ENCODE peak calls at places on chromosomes 13 and 19, in nine cellular contexts. T is heart left ventricle; P is stimulated activated effector memory CD8-positive, alpha-beta T cell treated with anti-CD3 and anti-CD28 coated beads, Interleukin-12 subunit alpha, Interleukin-12 subunit beta, amount 100 ng/mL, for 72 hours; Z is C1 segment of cervical spinal cord; J is T1000; I is ELR; N is HCEC 1CT; H is NCI-H1417; Y is thoracic aorta. U is an unnamed sample.

GRCh38 chr19:32614916-32615315 is 33.9 kb downstream of the PDCD5 start:
- DNase-seq in P (no peak), T (no peak), H (no peak), Z (no peak), J (no peak), N (no peak), I (no peak), Y (no peak), U (no peak)

GRCh38 chr13:26377038-26377437 is 123.1 kb downstream of the CDK8 start:
- DNase-seq in I (peak; percentile 54), Y (no peak), J (no peak), H (peak; percentile 1), P (no peak), N (peak; percentile 27), T (no peak), Z (no peak), U (no peak)

GRCh38 chr19:46031781-46032596 is 8.8 kb downstream of the IGFL4 start:
- DNase-seq in J (no peak), Z (no peak), Y (no peak), I (no peak), P (no peak), T (no peak), N (no peak), H (no peak), U (no peak)

GRCh38 chr13:43054803-43055802 is 31.7 kb downstream of the DNAJC15 start:
- DNase-seq in Y (no peak), P (no peak), Z (no peak), H (peak; percentile 8), J (peak; percentile 5), T (peak; percentile 38), N (peak; percentile 68), I (peak; percentile 70), U (no peak)

GRCh38 chr13:46630419-46631183 is 77.6 kb downstream of the LRCH1 start:
- DNase-seq in T (no peak), Y (no peak), N (no peak), H (peak; percentile 5), J (no peak), Z (no peak), I (no peak), P (no peak), U (no peak)

GRCh38 chr19:52227980-52228379 is 38.1 kb downstream of the PPP2R1A start:
- DNase-seq in P (no peak), N (no peak), T (no peak), J (no peak), Y (no peak), Z (no peak), H (no peak), I (no peak), U (no peak)

GRCh38 chr13:99288069-99288468 is 19.1 kb downstream of the GPR183 start:
- DNase-seq in Y (no peak), N (no peak), T (no peak), P (no peak), Z (no peak), I (no peak), H (no peak), J (no peak), U (no peak)

GRCh38 chr13:112894673-112895481 is 74.1 kb upstream of the MCF2L start:
- DNase-seq in Y (no peak), I (no peak), Z (no peak), H (peak; percentile 42), J (no peak), N (no peak), P (no peak), T (no peak), U (no peak)

GRCh38 chr13:113645329-113645728 is 12.7 kb downstream of the ATP4B start:
- DNase-seq in N (no peak), P (no peak), J (no peak), T (no peak), Y (no peak), H (no peak), Z (no peak), I (no peak), U (no peak)

GRCh38 chr13:80778302-80778701 is 437.4 kb upstream of the SPRY2 start:
- DNase-seq in P (no peak), H (peak; percentile 64), Y (no peak), Z (no peak), T (no peak), N (no peak), I (no peak), J (no peak), U (no peak)

GRCh38 chr19:30062331-30063183 is 120.5 kb downstream of the URI1 start:
- DNase-seq in H (no peak), J (no peak), P (no peak), N (no peak), T (no peak), Z (no peak), Y (no peak), I (no peak), U (no peak)

GRCh38 chr19:54684537-54684936 is 21.8 kb downstream of the LILRB4 start:
- DNase-seq in N (no peak), H (no peak), T (no peak), Y (no peak), J (no peak), P (no peak), I (peak; percentile 23), Z (no peak), U (no peak)